ENCODE peak calls at places on chromosomes 7 and 10, in five cellular contexts. M is PC-9, H is PC-3, L is OCI-LY7, A is esophagus muscularis mucosa. R is an unnamed sample.

GRCh38 chr7:157195868-157196267 is 57.1 kb downstream of the UBE3C start:
- DNase-seq in L (no peak), A (no peak), H (no peak), M (no peak), R (no peak)

GRCh38 chr10:29392376-29393021 is 103.6 kb downstream of the LYZL1 start:
- DNase-seq in H (peak), A (peak), L (peak), M (no peak), R (peak)

GRCh38 chr7:157669768-157670345 is 333.1 kb downstream of the DNAJB6 start:
- DNase-seq in A (no peak), L (peak), M (no peak), H (no peak), R (no peak)

GRCh38 chr10:75401569-75402485 is at the start of gene ZNF503:
- DNase-seq in A (peak), M (peak), H (peak), L (no peak), R (peak)

GRCh38 chr10:59907918-59908807 is 1.8 kb upstream of the CCDC6 start:
- DNase-seq in M (peak), H (peak), L (peak), A (no peak), R (peak)

GRCh38 chr7:142914121-142914520 is 19.4 kb downstream of the TRPV5 start:
- DNase-seq in M (no peak), A (no peak), L (no peak), H (no peak), R (no peak)

GRCh38 chr10:30052062-30052461 is 7.3 kb downstream of the JCAD start:
- DNase-seq in H (peak), L (no peak), A (no peak), M (no peak), R (no peak)

GRCh38 chr7:111364413-111364812 is 197.9 kb downstream of the IMMP2L start:
- DNase-seq in A (no peak), M (peak), H (peak), L (no peak), R (no peak)

GRCh38 chr7:155374276-155375252 is 76.9 kb downstream of the INSIG1 start:
- DNase-seq in A (no peak), M (no peak), L (no peak), H (no peak), R (no peak)

GRCh38 chr7:31734456-31734855 is 47.4 kb downstream of the PPP1R17 start:
- DNase-seq in A (no peak), M (peak), H (no peak), L (no peak), R (no peak)

GRCh38 chr10:7529638-7530037 is 118.8 kb upstream of the SFMBT2 start:
- DNase-seq in A (no peak), H (peak), L (no peak), M (no peak), R (no peak)

GRCh38 chr10:124339119-124339807 is 79.5 kb downstream of the OAT start:
- DNase-seq in A (no peak), L (no peak), H (no peak), M (no peak), R (peak)

GRCh38 chr7:150610193-150610592 is 22.0 kb downstream of the GIMAP6 start:
- DNase-seq in L (no peak), A (no peak), M (no peak), H (no peak), R (no peak)

GRCh38 chr7:87146740-87147386 is 5.4 kb upstream of the DMTF1 start:
- DNase-seq in M (no peak), L (no peak), A (no peak), H (no peak), R (no peak)

GRCh38 chr7:7972128-7972527 is 3.5 kb downstream of the GLCCI1 start:
- DNase-seq in H (no peak), L (peak), M (no peak), A (no peak), R (no peak)

GRCh38 chr7:76123316-76123715 is 75.4 kb downstream of the MDH2 start:
- DNase-seq in H (peak), A (no peak), M (peak), L (no peak), R (no peak)

GRCh38 chr7:134440067-134440466 is 18.8 kb downstream of the AKR1B1 start:
- DNase-seq in H (no peak), L (no peak), A (no peak), M (no peak), R (no peak)

GRCh38 chr10:79445217-79445707 is at the start of gene ZCCHC24:
- DNase-seq in A (no peak), M (no peak), L (peak), H (peak), R (peak)

GRCh38 chr10:110620108-110620719 is 23.9 kb upstream of the RBM20 start:
- DNase-seq in L (no peak), H (no peak), M (no peak), A (no peak), R (no peak)

GRCh38 chr7:142919656-142920055 is 13.9 kb downstream of the TRPV5 start:
- DNase-seq in A (no peak), L (no peak), M (no peak), H (no peak), R (no peak)

GRCh38 chr7:80443336-80443735 is 68.5 kb downstream of the GNAT3 start:
- DNase-seq in M (no peak), L (no peak), A (no peak), H (no peak), R (no peak)

GRCh38 chr10:101018600-101019439 is 12.1 kb downstream of the PDZD7 start:
- DNase-seq in A (no peak), L (peak), H (peak), M (peak), R (peak)

GRCh38 chr10:43824934-43825333 is 176.3 kb upstream of the ZNF32 start:
- DNase-seq in A (peak), M (no peak), H (no peak), L (no peak), R (no peak)

GRCh38 chr10:5862360-5862929 is 27.2 kb downstream of the ANKRD16 start:
- DNase-seq in H (no peak), L (no peak), M (no peak), A (no peak), R (no peak)
- H3K27ac ChIP-seq in H (peak), L (no peak), M (peak), A (no peak), R (no peak)

GRCh38 chr10:116627386-116627933 is 6.7 kb downstream of the PNLIPRP2 start:
- DNase-seq in M (no peak), A (peak), H (peak), L (no peak), R (peak)
- TF ChIP-seq CTCF in M (no peak), A (peak), H (peak), L (no peak), R (peak)

DNA sequence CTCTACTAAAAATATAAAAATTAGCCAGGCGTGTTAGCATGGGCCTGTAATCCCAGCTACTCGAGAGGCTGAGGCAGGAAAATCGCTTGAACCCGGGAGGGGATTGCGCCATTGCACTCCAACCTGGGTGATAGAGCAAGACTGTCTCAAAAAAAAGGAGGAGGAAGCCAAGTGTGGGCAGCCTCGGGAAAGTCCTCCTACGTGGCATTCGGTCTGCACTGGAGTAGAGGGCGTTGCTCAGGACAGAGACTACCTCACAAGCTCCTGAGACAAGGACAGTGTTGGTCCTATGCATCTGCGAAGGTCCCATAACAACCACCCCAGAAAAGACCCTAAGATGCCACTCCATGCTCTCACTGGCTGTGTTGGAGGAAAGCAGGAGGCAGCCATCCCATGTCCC is 10.0 kb upstream of the SERPINE1 start:
- DNase-seq in H (no peak), L (no peak), M (no peak), A (no peak), R (no peak)
- H3K27ac ChIP-seq in H (no peak), L (no peak), M (peak), A (no peak), R (no peak)

DNA sequence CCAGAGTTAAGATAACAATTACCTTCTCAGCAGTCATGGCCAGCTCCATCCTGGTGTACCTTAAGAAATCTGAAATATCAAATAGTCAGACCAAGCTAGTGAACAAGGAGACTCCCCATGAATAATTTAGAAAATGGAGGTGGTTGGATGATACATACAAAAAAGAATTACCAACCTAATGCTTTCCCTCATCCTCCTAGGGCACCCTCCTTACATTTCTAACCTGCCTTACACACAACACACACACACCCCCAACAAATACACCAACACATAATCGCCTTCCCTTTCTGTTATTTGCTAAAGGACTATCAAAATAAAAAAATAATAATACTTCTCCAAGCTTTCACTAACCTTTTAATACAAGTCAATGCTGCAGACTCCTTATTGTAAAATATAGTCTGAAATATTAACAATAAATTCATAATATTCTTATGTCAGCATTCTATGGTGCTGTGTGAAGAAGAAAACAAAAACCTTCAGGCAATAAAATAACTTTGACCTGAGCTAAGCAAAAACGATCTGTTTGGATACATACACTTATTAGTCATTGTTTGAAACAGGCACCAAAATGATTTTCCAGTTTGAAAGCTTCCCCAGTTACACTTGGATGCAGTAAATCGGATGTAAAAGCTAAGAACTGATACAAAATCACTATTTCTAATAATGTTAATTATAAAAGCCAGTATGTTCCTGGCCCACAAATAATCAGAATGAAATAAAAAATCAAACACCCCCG is 3.4 kb downstream of the TWIST1 start:
- DNase-seq in A (no peak), M (no peak), L (no peak), H (peak), R (no peak)
- TF ChIP-seq CTCF in A (no peak), M (no peak), L (no peak), H (no peak), R (no peak)

DNA sequence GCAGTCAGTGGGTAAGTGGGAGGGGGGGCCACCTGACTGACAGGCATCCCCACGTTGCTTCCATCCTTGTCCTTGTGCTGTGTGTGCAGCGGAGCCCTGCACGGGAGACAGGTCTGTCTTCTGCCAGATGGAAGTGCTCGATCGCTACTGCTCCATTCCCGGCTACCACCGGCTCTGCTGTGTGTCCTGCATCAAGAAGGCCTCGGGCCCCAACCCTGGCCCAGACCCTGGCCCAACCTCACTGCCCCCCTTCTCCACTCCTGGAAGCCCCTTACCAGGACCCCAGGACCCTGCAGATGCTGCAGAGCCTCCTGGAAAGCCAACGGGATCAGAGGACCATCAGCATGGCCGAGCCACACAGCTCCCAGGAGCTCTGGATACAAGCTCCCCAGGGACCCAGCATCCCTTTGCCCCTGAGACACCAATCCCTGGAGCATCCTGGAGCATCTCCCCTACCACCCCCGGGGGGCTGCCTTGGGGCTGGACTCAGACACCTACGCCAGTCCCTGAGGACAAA is 24.8 kb downstream of the TBATA start:
- DNase-seq in H (no peak), L (no peak), A (no peak), M (no peak), R (no peak)
- H3K27ac ChIP-seq in H (no peak), L (no peak), A (no peak), M (no peak), R (no peak)

GRCh38 chr7:70434376-70434775 is 697.6 kb upstream of the GALNT17 start:
- DNase-seq in L (no peak), A (no peak), H (no peak), M (no peak), R (no peak)
- TF ChIP-seq CTCF in L (peak), A (no peak), H (no peak), M (no peak), R (no peak)

DNA sequence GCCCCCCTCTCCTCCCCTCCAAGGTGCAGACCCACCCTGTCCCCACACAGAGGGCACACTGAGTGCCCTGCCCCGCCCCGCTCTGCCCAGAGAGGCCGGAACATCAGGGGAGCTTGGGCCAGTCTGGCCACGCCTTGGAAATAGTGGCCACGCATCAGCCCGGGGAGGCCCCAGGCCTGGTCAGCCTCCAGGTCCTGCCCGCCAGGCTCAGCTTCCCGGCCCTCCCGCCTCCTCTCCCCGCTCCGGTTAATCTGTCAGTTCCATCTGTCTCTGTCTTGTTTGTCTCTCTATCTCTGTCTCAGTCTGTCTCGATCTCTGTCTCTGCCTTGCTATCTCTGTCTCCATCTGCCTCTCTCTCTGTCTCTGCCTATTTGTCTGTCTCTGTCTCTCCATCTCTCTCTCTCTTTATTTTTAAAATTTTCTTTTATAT is 28.9 kb upstream of the TNRC18 start:
- DNase-seq in H (no peak), M (no peak), L (no peak), A (no peak), R (peak)
- H3K27ac ChIP-seq in H (no peak), M (no peak), L (no peak), A (no peak), R (no peak)

GRCh38 chr7:113292105-113292504 is 173.8 kb upstream of the SMIM30 start:
- DNase-seq in A (no peak), L (no peak), M (no peak), H (no peak), R (no peak)

GRCh38 chr7:113283861-113284260 is 165.5 kb upstream of the SMIM30 start:
- DNase-seq in A (no peak), M (no peak), L (no peak), H (no peak), R (no peak)

GRCh38 chr7:113291058-113291457 is 172.7 kb upstream of the SMIM30 start:
- DNase-seq in A (no peak), L (no peak), H (no peak), M (no peak), R (no peak)

GRCh38 chr7:113285411-113285810 is 167.1 kb upstream of the SMIM30 start:
- DNase-seq in H (no peak), L (no peak), M (no peak), A (no peak), R (no peak)

GRCh38 chr7:113289140-113289740 is 170.9 kb upstream of the SMIM30 start:
- DNase-seq in M (no peak), A (no peak), L (peak), H (peak), R (no peak)
- TF ChIP-seq CTCF in M (peak), A (no peak), L (peak), H (peak), R (no peak)

GRCh38 chr10:70456164-70456563 is 14.7 kb upstream of the NODAL start:
- DNase-seq in A (no peak), H (no peak), L (no peak), M (no peak), R (no peak)

GRCh38 chr10:70459771-70460490 is 18.4 kb upstream of the NODAL start:
- DNase-seq in H (no peak), A (no peak), L (no peak), M (no peak), R (no peak)

GRCh38 chr10:70457759-70458305 is 16.4 kb upstream of the NODAL start:
- DNase-seq in M (no peak), H (no peak), L (no peak), A (no peak), R (no peak)

GRCh38 chr10:70459061-70459770 is 17.7 kb upstream of the NODAL start:
- DNase-seq in L (no peak), H (no peak), A (no peak), M (no peak), R (no peak)

GRCh38 chr10:70458329-70459060 is 17.0 kb upstream of the NODAL start:
- DNase-seq in A (no peak), H (peak), L (no peak), M (peak), R (peak)
- H3K27ac ChIP-seq in A (peak), H (no peak), L (no peak), M (no peak), R (peak)